ENCODE peak calls at places on chromosomes 4 and X, in eight cellular contexts. N is NCI-H524; E is stimulated activated CD8-positive, alpha-beta memory T cell treated with anti-CD3 and anti-CD28 coated beads, Interleukin-7, amount 100 ng/mL, for 24 hours; M is EL; R is stimulated activated CD4-positive, alpha-beta T cell treated with anti-CD3 and anti-CD28 coated beads, Interleukin-4, amount 100 ng/mL, for 4 hours; V is brain microvascular endothelial cell; Z is A673; J is AG10803. T is an unnamed sample.

GRCh38 chrX:100596601-100597000 is 11.9 kb downstream of the TNMD start:
- DNase-seq in N (no peak), E (no peak), M (no peak), R (no peak), V (no peak), Z (no peak), J (no peak), T (no peak)

GRCh38 chrX:80765226-80765625 is 44.5 kb downstream of the BRWD3 start:
- DNase-seq in N (no peak), E (no peak), M (peak; percentile 86), R (no peak), V (peak; percentile 54), Z (no peak), J (peak; percentile 86), T (no peak)

GRCh38 chr4:55757356-55758024 is 62.1 kb upstream of the EXOC1L start:
- DNase-seq in N (no peak), E (no peak), M (no peak), R (no peak), V (no peak), Z (no peak), J (no peak), T (no peak)

GRCh38 chrX:10769696-10770619 is 149.6 kb upstream of the MID1 start:
- DNase-seq in N (peak; percentile 78), E (no peak), M (peak; percentile 34), R (no peak), V (peak; percentile 36), Z (peak; percentile 31), J (peak; percentile 39), T (no peak)

GRCh38 chrX:20140410-20140809 is 1.2 kb downstream of the EIF1AX start:
- DNase-seq in N (peak; percentile 63), E (no peak), M (no peak), R (no peak), V (no peak), Z (no peak), J (no peak), T (no peak)

GRCh38 chr4:81032805-81033684 is 2.5 kb downstream of the BMP3 start:
- DNase-seq in N (peak; percentile 37), E (no peak), M (no peak), R (no peak), V (no peak), Z (no peak), J (no peak), T (no peak)

GRCh38 chr4:96675916-96676315 is 836.0 kb downstream of the PDHA2 start:
- DNase-seq in N (no peak), E (no peak), M (no peak), R (no peak), V (peak; percentile 59), Z (no peak), J (no peak), T (no peak)

GRCh38 chr4:105859233-105859632 is 36.0 kb upstream of the NPNT start:
- DNase-seq in N (no peak), E (no peak), M (peak; percentile 62), R (no peak), V (peak; percentile 4), Z (peak; percentile 9), J (peak; percentile 72), T (peak; percentile 34)

GRCh38 chrX:2466876-2467656 is 33.7 kb downstream of the DHRSX start:
- DNase-seq in N (no peak), E (no peak), M (no peak), R (no peak), V (no peak), Z (no peak), J (no peak), T (no peak)

GRCh38 chrX:93874554-93874953 is 200.5 kb downstream of the FAM133A start:
- DNase-seq in N (peak; percentile 36), E (no peak), M (no peak), R (no peak), V (no peak), Z (peak; percentile 51), J (no peak), T (no peak)

GRCh38 chr4:11512861-11513260 is 84.2 kb upstream of the HS3ST1 start:
- DNase-seq in N (no peak), E (no peak), M (no peak), R (no peak), V (no peak), Z (no peak), J (no peak), T (no peak)

GRCh38 chrX:120262781-120263719 is 12.4 kb downstream of the ZBTB33 start:
- DNase-seq in N (peak; percentile 66), E (no peak), M (no peak), R (no peak), V (no peak), Z (no peak), J (no peak), T (no peak)

GRCh38 chr4:88179261-88179660 is 20.8 kb upstream of the ABCG2 start:
- DNase-seq in N (no peak), E (no peak), M (no peak), R (no peak), V (no peak), Z (no peak), J (no peak), T (no peak)

T was measured in glomerular endothelial cell.